ENCODE peak calls at places on chromosome 13, in six cellular contexts. X is stimulated activated CD4-positive, alpha-beta T cell treated with anti-CD3 and anti-CD28 coated beads, Interleukin-12 subunit alpha, Interleukin-12 subunit beta, amount 100 ng/mL, for 4 hours; D is T-helper 1 cell; S is activated T-helper 1 cell treated with Interleukin-2 at 50 U/mL for 16 hours; Y is activated T-cell treated with anti-CD3 and anti-CD28 coated beads, Interleukin-2, amount 50 U/mL, for 1 hour; J is NCI-H2107. T is an unnamed sample.
A peak's percentile ranks its signal among the peaks of the same experiment; 100 is the strongest.

GRCh38 chr13:60509601-60510386 is 112.8 kb downstream of the TDRD3 start:
- DNase-seq in S (no peak), X (no peak), Y (no peak), J (no peak), D (no peak), T (no peak)

GRCh38 chr13:28425796-28426195 is 69.1 kb downstream of the FLT1 start:
- DNase-seq in S (no peak), X (no peak), J (no peak), Y (no peak), D (no peak), T (no peak)

GRCh38 chr13:33312150-33312908 is 26.8 kb upstream of the STARD13 start:
- DNase-seq in X (no peak), S (no peak), Y (no peak), D (no peak), J (no peak), T (no peak)

GRCh38 chr13:85313761-85314503 is 485.3 kb downstream of the SLITRK6 start:
- DNase-seq in Y (no peak), S (no peak), X (no peak), J (no peak), D (no peak), T (no peak)

GRCh38 chr13:95671597-95671996 is 5.3 kb upstream of the DNAJC3 start:
- DNase-seq in D (no peak), S (no peak), X (no peak), J (no peak), Y (no peak), T (no peak)

GRCh38 chr13:99027661-99028425 is 50.0 kb upstream of the DOCK9 start:
- DNase-seq in S (no peak), X (no peak), D (no peak), J (no peak), Y (no peak), T (no peak)

GRCh38 chr13:33612641-33613638 is 205.0 kb upstream of the RFC3 start:
- DNase-seq in S (no peak), D (no peak), X (no peak), J (no peak), Y (no peak), T (no peak)

GRCh38 chr13:101611491-101612475 is 159.3 kb downstream of the ITGBL1 start:
- DNase-seq in Y (no peak), S (no peak), D (no peak), J (no peak), X (no peak), T (no peak)

GRCh38 chr13:102236341-102236740 is 165.5 kb downstream of the FGF14 start:
- DNase-seq in X (no peak), D (no peak), J (no peak), S (no peak), Y (no peak), T (no peak)

GRCh38 chr13:113152894-113153809 is 5.3 kb upstream of the PROZ start:
- DNase-seq in D (no peak), X (no peak), Y (peak; percentile 52), J (no peak), S (no peak), T (no peak)

GRCh38 chr13:39777527-39778061 is 122.1 kb downstream of the COG6 start:
- DNase-seq in D (no peak), J (no peak), X (peak; percentile 26), S (no peak), Y (no peak), T (no peak)

GRCh38 chr13:93450226-93450625 is 223.6 kb downstream of the GPC6 start:
- DNase-seq in X (no peak), Y (no peak), S (no peak), D (no peak), J (no peak), T (no peak)

GRCh38 chr13:95403349-95404140 is 102.3 kb upstream of the ABCC4 start:
- DNase-seq in Y (peak; percentile 20), D (no peak), J (no peak), S (no peak), X (no peak), T (no peak)

GRCh38 chr13:25171517-25172302 is at the start of gene AMER2:
- DNase-seq in X (no peak), D (no peak), J (peak; percentile 19), Y (no peak), S (no peak), T (no peak)

GRCh38 chr13:112710855-112711527 is 21.2 kb downstream of the ATP11A start:
- DNase-seq in S (no peak), X (no peak), D (no peak), J (no peak), Y (no peak), T (peak; percentile 60)

GRCh38 chr13:68667863-68668262 is 1437.7 kb upstream of the PCDH9 start:
- DNase-seq in X (no peak), D (no peak), S (no peak), J (no peak), Y (no peak), T (no peak)

GRCh38 chr13:35987572-35988513 is 143.3 kb downstream of the DCLK1 start:
- DNase-seq in S (no peak), X (no peak), J (peak; percentile 14), D (no peak), Y (no peak), T (no peak)

GRCh38 chr13:76148926-76149325 is 512.8 kb downstream of the LMO7 start:
- DNase-seq in Y (no peak), S (no peak), X (no peak), J (no peak), D (no peak), T (no peak)

GRCh38 chr13:75612354-75612753 is 23.8 kb upstream of the LMO7 start:
- DNase-seq in D (no peak), S (no peak), J (no peak), X (no peak), Y (no peak), T (no peak)

GRCh38 chr13:63481334-63481733 is 2065.7 kb upstream of the PCDH20 start:
- DNase-seq in S (no peak), Y (no peak), X (no peak), D (no peak), J (no peak), T (no peak)

GRCh38 chr13:50081106-50081898 is 66.1 kb downstream of the KCNRG start:
- DNase-seq in D (peak; percentile 46), X (peak; percentile 48), J (no peak), S (peak; percentile 28), Y (peak; percentile 61), T (peak; percentile 60)

GRCh38 chr13:37995052-37995451 is 125.5 kb upstream of the TRPC4 start:
- DNase-seq in Y (no peak), X (no peak), D (no peak), J (no peak), S (no peak), T (no peak)

GRCh38 chr13:113445791-113446487 is 7.3 kb downstream of the ADPRHL1 start:
- DNase-seq in X (no peak), D (no peak), Y (no peak), S (no peak), J (no peak), T (no peak)

GRCh38 chr13:26436914-26437313 is 120.6 kb upstream of the WASF3 start:
- DNase-seq in J (no peak), S (no peak), X (no peak), Y (no peak), D (no peak), T (no peak)

GRCh38 chr13:42964681-42965305 is 27.2 kb downstream of the EPSTI1 start:
- DNase-seq in S (no peak), J (no peak), X (no peak), D (no peak), Y (no peak), T (no peak)